ENCODE peak calls at places on chromosomes 7 and 10, in six cellular contexts. C is mesenchymal stem cell, B is neuronal stem cell, X is H1, L is H9, G is trophoblast cell. E is an unnamed sample.

GRCh38 chr10:16520900-16521299 is 779 bp downstream of the C1QL3 start:
- DNase-seq in C (peak; percentile 16), B (no peak), X (no peak), L (peak; percentile 59), G (no peak), E (peak; percentile 12)

GRCh38 chr7:1114088-1114487 is 26.2 kb downstream of the GPER1 start:
- DNase-seq in C (no peak), B (no peak), X (no peak), L (no peak), G (no peak), E (no peak)

GRCh38 chr7:152406491-152406890 is 29.3 kb downstream of the KMT2C start:
- DNase-seq in C (no peak), B (no peak), X (no peak), L (no peak), G (no peak), E (no peak)

GRCh38 chr7:155280446-155281410 is 16.9 kb upstream of the INSIG1 start:
- DNase-seq in C (no peak), B (no peak), X (no peak), L (no peak), G (no peak), E (no peak)

GRCh38 chr10:127115086-127115485 is 81.3 kb downstream of the INSYN2A start:
- DNase-seq in C (no peak), B (no peak), X (no peak), L (no peak), G (no peak), E (no peak)

GRCh38 chr7:108063520-108063933 is 60.6 kb upstream of the LAMB1 start:
- DNase-seq in C (no peak), B (no peak), X (no peak), L (no peak), G (no peak), E (no peak)

GRCh38 chr7:107463139-107464078 is 6.4 kb upstream of the GPR22 start:
- DNase-seq in C (peak; percentile 71), B (peak; percentile 31), X (peak; percentile 10), L (peak; percentile 56), G (peak; percentile 57), E (peak; percentile 79)

GRCh38 chr10:1007583-1007982 is 18.1 kb downstream of the IDI2 start:
- DNase-seq in C (no peak), B (no peak), X (no peak), L (no peak), G (no peak), E (no peak)

GRCh38 chr10:132068431-132069121 is 2.8 kb downstream of the JAKMIP3 start:
- DNase-seq in C (no peak), B (no peak), X (no peak), L (no peak), G (no peak), E (no peak)

GRCh38 chr10:127889605-127890195 is 3.0 kb downstream of the CLRN3 start:
- DNase-seq in C (peak; percentile 75), B (no peak), X (no peak), L (no peak), G (no peak), E (peak; percentile 10)

GRCh38 chr7:90931996-90932912 is 332.0 kb upstream of the FZD1 start:
- DNase-seq in C (no peak), B (no peak), X (no peak), L (no peak), G (no peak), E (no peak)

GRCh38 chr7:21318190-21318915 is 109.5 kb upstream of the SP4 start:
- DNase-seq in C (peak; percentile 56), B (no peak), X (no peak), L (no peak), G (no peak), E (no peak)

GRCh38 chr7:6276911-6277408 is 4.5 kb upstream of the CYTH3 start:
- DNase-seq in C (no peak), B (no peak), X (no peak), L (no peak), G (peak; percentile 31), E (no peak)

GRCh38 chr7:88218836-88219605 is 817 bp downstream of the SRI start:
- DNase-seq in C (peak; percentile 74), B (no peak), X (no peak), L (peak; percentile 32), G (no peak), E (peak; percentile 66)

GRCh38 chr7:112926018-112926417 is 135.8 kb upstream of the TMEM168 start:
- DNase-seq in C (no peak), B (no peak), X (no peak), L (no peak), G (no peak), E (no peak)

GRCh38 chr10:77281719-77282118 is 355.9 kb downstream of the KCNMA1 start:
- DNase-seq in C (no peak), B (no peak), X (no peak), L (no peak), G (no peak), E (no peak)

GRCh38 chr7:92296235-92296634 is 50.5 kb downstream of the ANKIB1 start:
- DNase-seq in C (no peak), B (no peak), X (no peak), L (no peak), G (no peak), E (no peak)

GRCh38 chr7:112450807-112451661 is 774 bp downstream of the IFRD1 start:
- DNase-seq in C (peak; percentile 98), B (peak; percentile 96), X (peak; percentile 76), L (peak; percentile 94), G (peak; percentile 87), E (peak; percentile 97)

GRCh38 chr10:97762816-97763215 is 9.0 kb downstream of the SFRP5 start:
- DNase-seq in C (no peak), B (peak; percentile 42), X (no peak), L (peak; percentile 55), G (no peak), E (no peak)

GRCh38 chr7:37201003-37201875 is 247.4 kb downstream of the ELMO1 start:
- DNase-seq in C (peak; percentile 82), B (peak; percentile 70), X (no peak), L (peak; percentile 85), G (peak; percentile 73), E (peak; percentile 68)

GRCh38 chr10:16652154-16652553 is 130.5 kb upstream of the C1QL3 start:
- DNase-seq in C (peak; percentile 27), B (no peak), X (no peak), L (no peak), G (peak; percentile 60), E (peak; percentile 64)

GRCh38 chr10:102645388-102645740 is 1.1 kb downstream of the TRIM8 start:
- DNase-seq in C (peak; percentile 94), B (peak; percentile 56), X (no peak), L (no peak), G (no peak), E (peak; percentile 78)

GRCh38 chr7:28539289-28539981 is 127.1 kb downstream of the CREB5 start:
- DNase-seq in C (no peak), B (no peak), X (no peak), L (no peak), G (no peak), E (no peak)
- H4K91ac ChIP-seq in C (no peak overlapping the region), B (no peak overlapping the region), X (no peak overlapping the region), L (no peak overlapping the region), G (no peak overlapping the region), E (no peak overlapping the region)

DNA sequence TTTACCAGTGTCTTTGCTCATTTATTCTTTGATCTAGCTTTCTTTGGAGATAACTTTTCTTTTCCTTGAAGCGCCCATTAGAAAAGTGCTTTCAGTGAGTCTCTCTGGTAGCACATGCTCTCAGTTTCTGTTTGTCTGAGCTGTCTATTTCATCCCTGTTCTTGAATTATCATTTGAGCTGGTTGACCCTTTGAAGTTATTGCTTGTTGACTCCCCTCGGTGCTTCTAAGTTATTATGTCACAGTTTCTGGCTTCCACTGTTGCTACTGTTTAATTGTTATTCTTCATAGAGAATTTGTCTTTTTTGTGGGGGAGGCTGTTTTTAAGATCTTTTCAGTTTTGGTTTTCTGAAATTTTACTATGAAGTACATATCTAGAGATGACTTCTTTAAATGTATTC is 11.4 kb upstream of the PRF1 start:
- DNase-seq in C (no peak), B (no peak), X (no peak), L (no peak), G (no peak), E (no peak)
- H4K91ac ChIP-seq in C (no peak overlapping the region), B (no peak overlapping the region), X (no peak overlapping the region), L (no peak overlapping the region), G (no peak overlapping the region), E (no peak overlapping the region)

DNA sequence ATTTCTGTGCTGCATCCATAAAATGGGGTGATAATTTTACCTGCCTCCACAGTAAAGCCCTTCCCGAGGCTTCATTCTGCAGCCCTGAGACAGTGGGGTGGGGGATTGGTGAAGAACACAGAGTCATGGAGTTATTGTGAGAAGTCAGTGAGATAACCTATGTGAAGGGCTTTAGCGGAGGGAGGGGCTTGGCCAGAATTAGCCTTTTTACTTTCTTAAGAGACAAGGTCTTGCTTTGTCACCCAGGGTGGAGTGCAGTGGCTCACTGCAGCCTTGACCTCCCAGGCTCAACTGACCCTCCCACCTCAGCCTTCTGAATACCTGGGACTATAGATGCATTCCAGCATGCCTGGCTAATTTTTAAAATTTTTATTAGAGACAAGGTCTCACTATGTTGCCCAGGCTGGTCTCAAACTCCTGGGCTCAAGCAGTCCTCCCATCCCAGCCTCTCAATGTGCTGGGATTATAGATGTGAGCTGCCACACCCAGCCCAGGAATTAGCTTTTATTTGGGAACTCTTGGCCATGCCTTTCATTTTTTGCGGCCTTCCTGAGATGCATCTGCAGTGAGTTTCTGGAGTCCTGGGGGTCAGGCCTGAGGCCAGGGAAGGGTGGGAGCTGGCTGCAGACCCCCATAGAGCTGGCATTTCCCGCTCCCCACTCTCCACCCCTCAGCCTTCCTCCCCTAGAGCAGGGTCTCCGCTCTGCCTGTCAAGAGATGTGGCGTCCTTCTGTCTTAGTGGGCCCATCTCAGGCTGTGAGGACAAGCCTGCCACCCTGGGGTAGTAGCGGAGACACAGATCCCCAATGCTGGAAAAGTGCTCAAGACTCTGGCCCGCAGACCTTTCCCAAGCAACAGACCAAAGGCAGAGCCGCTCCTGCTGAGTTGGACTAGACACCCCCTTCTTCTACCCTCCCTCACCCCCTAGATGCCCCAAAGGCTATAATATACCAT is 77.0 kb downstream of the ZMIZ1 start:
- DNase-seq in C (no peak), B (no peak), X (no peak), L (no peak), G (no peak), E (no peak)
- H4K91ac ChIP-seq in C (no peak overlapping the region), B (no peak overlapping the region), X (no peak overlapping the region), L (no peak overlapping the region), G (no peak overlapping the region), E (peak overlapping the region; percentile 60)

GRCh38 chr7:82742163-82742562 is 298.6 kb upstream of the CACNA2D1 start:
- DNase-seq in C (no peak), B (no peak), X (no peak), L (no peak), G (no peak), E (no peak)

GRCh38 chr7:82745820-82746219 is 302.2 kb upstream of the CACNA2D1 start:
- DNase-seq in C (no peak), B (no peak), X (no peak), L (no peak), G (no peak), E (peak; percentile 4)

GRCh38 chr7:82741493-82741892 is 297.9 kb upstream of the CACNA2D1 start:
- DNase-seq in C (no peak), B (no peak), X (no peak), L (no peak), G (no peak), E (no peak)

GRCh38 chr7:82740246-82740848 is 296.8 kb upstream of the CACNA2D1 start:
- DNase-seq in C (peak; percentile 69), B (peak; percentile 38), X (no peak), L (peak; percentile 38), G (peak; percentile 57), E (peak; percentile 72)

DNA sequence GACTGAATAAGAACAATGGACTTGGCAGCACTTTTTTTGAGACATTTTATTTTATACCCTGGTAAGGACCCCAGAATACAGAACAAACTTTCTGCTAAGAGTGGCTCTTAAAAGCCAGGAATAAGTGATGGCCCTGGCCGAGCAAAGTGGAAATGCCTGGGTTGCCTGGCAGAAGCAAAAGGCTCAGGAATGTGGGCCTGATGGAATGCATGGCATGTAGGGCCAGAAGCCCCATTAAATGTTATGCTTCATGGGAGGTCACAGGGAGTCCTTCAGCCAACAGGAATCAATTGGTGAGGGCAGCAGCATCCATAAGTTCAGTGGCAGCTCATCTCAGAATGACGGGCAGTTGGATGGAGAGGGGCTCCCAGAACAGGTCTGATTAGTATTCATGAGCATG is 301.5 kb upstream of the CACNA2D1 start:
- DNase-seq in C (no peak), B (no peak), X (no peak), L (peak; percentile 40), G (no peak), E (peak; percentile 8)
- H4K91ac ChIP-seq in C (no peak overlapping the region), B (no peak overlapping the region), X (no peak overlapping the region), L (no peak overlapping the region), G (no peak overlapping the region), E (no peak overlapping the region)